ENCODE peak calls at places on chromosomes 7 and 10, in four cellular contexts. W is AG10803; A is right cardiac atrium; L is CD8-positive, alpha-beta memory T cell. R is an unnamed sample.

GRCh38 chr10:111360260-111360925 is 283.6 kb downstream of the ADRA2A start:
- DNase-seq in W (peak; percentile 62), A (peak; percentile 39), L (no peak), R (no peak)

GRCh38 chr7:45984386-45985295 is 63.6 kb upstream of the IGFBP3 start:
- DNase-seq in W (no peak), A (no peak), L (no peak), R (no peak)

GRCh38 chr7:27165655-27166474 is 528 bp upstream of the HOXA9 start:
- DNase-seq in W (peak; percentile 74), A (peak; percentile 26), L (no peak), R (no peak)

GRCh38 chr7:1298938-1299885 is 66.5 kb downstream of the UNCX start:
- DNase-seq in W (no peak), A (peak; percentile 9), L (no peak), R (no peak)

GRCh38 chr10:96339956-96340904 is 18.6 kb downstream of the OPALIN start:
- DNase-seq in W (peak; percentile 56), A (peak; percentile 76), L (peak; percentile 52), R (no peak)

GRCh38 chr7:76244781-76245391 is 43.2 kb downstream of the SRRM3 start:
- DNase-seq in W (no peak), A (no peak), L (no peak), R (no peak)

GRCh38 chr7:77393261-77393660 is 22.9 kb downstream of the GSAP start:
- DNase-seq in W (no peak), A (no peak), L (no peak), R (peak; percentile 72)

GRCh38 chr10:96992721-96993120 is 160.6 kb downstream of the LCOR start:
- DNase-seq in W (no peak), A (no peak), L (no peak), R (no peak)

GRCh38 chr7:81013036-81013435 is 94.2 kb upstream of the SEMA3C start:
- DNase-seq in W (peak; percentile 80), A (no peak), L (no peak), R (no peak)

GRCh38 chr7:13336227-13336626 is 648.8 kb downstream of the ARL4A start:
- DNase-seq in W (peak; percentile 50), A (no peak), L (no peak), R (no peak)

GRCh38 chr10:71433983-71434744 is 37.4 kb downstream of the CDH23 start:
- DNase-seq in W (no peak), A (no peak), L (no peak), R (no peak)

GRCh38 chr10:36236341-36236740 is 594.2 kb upstream of the FZD8 start:
- DNase-seq in W (no peak), A (no peak), L (no peak), R (no peak)

GRCh38 chr7:155375337-155376277 is 77.9 kb downstream of the INSIG1 start:
- DNase-seq in W (no peak), A (no peak), L (no peak), R (no peak)

GRCh38 chr7:123749537-123749857 is 694 bp upstream of the WASL start:
- DNase-seq in W (peak; percentile 64), A (no peak), L (no peak), R (no peak)

GRCh38 chr10:43126759-43127424 is 11.4 kb upstream of the CSGALNACT2 start:
- DNase-seq in W (no peak), A (peak; percentile 25), L (no peak), R (no peak)

GRCh38 chr10:11810313-11810766 is 12.8 kb upstream of the PROSER2 start:
- DNase-seq in W (peak; percentile 42), A (no peak), L (no peak), R (no peak)

GRCh38 chr7:16846611-16847165 is 35.1 kb downstream of the AGR3 start:
- DNase-seq in W (no peak), A (no peak), L (no peak), R (no peak)

GRCh38 chr7:2247141-2247985 is 5.3 kb downstream of the NUDT1 start:
- DNase-seq in W (no peak), A (peak; percentile 64), L (no peak), R (no peak)

GRCh38 chr10:125562737-125563136 is 120.2 kb downstream of the TEX36 start:
- DNase-seq in W (no peak), A (no peak), L (no peak), R (no peak)

GRCh38 chr10:93468532-93469213 is 13.5 kb downstream of the MYOF start:
- DNase-seq in W (peak; percentile 92), A (no peak), L (no peak), R (no peak)

GRCh38 chr7:2638224-2638991 is 6.6 kb downstream of the TTYH3 start:
- DNase-seq in W (peak; percentile 86), A (peak; percentile 83), L (no peak), R (no peak)

GRCh38 chr7:44145969-44146897 is 5.1 kb upstream of the MYL7 start:
- DNase-seq in W (peak; percentile 52), A (peak; percentile 95), L (peak; percentile 47), R (peak; percentile 44)

GRCh38 chr7:193538-194256 is 1.3 kb downstream of the FAM20C start:
- DNase-seq in W (no peak), A (no peak), L (no peak), R (no peak)
- H3K4me3 ChIP-seq in W (peak overlapping the region; percentile 83), A (peak overlapping the region; percentile 86), L (no peak overlapping the region), R (no peak overlapping the region)

GRCh38 chr7:106140406-106141173 is 28.5 kb upstream of the SYPL1 start:
- DNase-seq in W (no peak), A (no peak), L (no peak), R (no peak)
- H3K4me3 ChIP-seq in W (no peak overlapping the region), A (no peak overlapping the region), L (no peak overlapping the region), R (no peak overlapping the region)

GRCh38 chr10:34682580-34682979 is 132.5 kb downstream of the PARD3 start:
- DNase-seq in W (no peak), A (no peak), L (no peak), R (no peak)

GRCh38 chr10:34681933-34682332 is 133.2 kb downstream of the PARD3 start:
- DNase-seq in W (no peak), A (no peak), L (no peak), R (no peak)

GRCh38 chr10:34677591-34677990 is 137.5 kb downstream of the PARD3 start:
- DNase-seq in W (no peak), A (no peak), L (no peak), R (no peak)

GRCh38 chr10:34677132-34677531 is 138.0 kb downstream of the PARD3 start:
- DNase-seq in W (no peak), A (no peak), L (no peak), R (no peak)

DNA sequence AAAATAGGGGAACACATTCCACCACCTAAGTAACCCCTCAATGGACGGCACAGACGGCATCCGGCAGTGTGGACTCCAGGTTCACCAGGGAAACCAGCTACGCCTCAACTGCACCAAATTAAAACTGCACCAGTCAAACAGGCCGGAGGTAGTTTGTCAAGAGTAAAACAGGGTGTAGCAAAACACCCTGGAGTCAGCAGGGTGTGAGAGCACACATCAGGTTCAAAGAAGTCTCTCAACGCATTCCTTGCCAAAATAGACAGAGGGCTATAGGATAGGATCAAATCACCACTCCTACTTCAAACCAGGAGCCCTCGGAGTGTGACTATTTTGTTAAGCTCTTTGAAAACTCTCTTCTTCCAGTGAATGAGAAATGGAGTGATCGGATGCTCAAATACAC is 135.9 kb downstream of the PARD3 start:
- DNase-seq in W (no peak), A (no peak), L (no peak), R (no peak)
- H3K4me3 ChIP-seq in W (no peak overlapping the region), A (no peak overlapping the region), L (no peak overlapping the region), R (no peak overlapping the region)

GRCh38 chr10:14025283-14025682 is 305.4 kb downstream of the FRMD4A start:
- DNase-seq in W (no peak), A (no peak), L (no peak), R (no peak)

GRCh38 chr10:14022052-14022451 is 308.7 kb downstream of the FRMD4A start:
- DNase-seq in W (no peak), A (no peak), L (no peak), R (peak; percentile 50)

GRCh38 chr10:14022954-14023353 is 307.8 kb downstream of the FRMD4A start:
- DNase-seq in W (no peak), A (no peak), L (no peak), R (no peak)

GRCh38 chr10:14024349-14025202 is 306.1 kb downstream of the FRMD4A start:
- DNase-seq in W (no peak), A (no peak), L (no peak), R (no peak)

DNA sequence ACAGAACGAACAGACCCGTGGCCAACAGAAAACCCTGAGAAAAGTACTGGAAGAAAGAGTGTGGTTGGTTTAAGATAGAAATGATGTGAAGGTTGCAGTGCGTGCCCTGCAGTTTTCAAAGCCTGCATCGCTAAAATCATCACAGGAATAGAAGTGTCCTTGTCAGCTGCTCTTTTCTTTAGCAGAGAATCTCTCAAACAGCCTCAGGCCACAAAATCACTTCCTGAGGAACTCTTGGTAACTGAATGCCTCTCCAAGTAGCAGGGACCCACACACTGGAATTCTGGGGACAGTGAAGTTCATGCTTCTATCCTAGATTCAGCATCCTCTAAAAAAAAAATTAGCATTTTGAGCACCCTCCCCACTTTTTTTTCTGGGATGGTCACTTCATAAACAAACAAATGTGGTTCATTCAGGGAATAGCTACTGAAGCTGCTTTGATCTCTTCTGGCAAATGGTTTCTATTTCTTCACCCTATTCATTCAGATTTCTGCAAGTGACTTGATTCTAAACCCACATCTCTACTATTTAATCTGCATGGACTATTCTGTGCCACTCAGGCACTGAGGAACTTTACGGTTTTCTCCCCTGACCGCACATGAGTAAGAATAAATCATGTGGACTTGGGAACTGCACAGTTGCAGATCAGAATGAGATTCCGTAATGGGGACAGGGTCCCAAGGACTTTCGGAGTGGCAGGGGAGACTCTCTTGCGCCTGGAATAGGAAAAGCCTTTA is 306.9 kb downstream of the FRMD4A start:
- DNase-seq in W (no peak), A (no peak), L (no peak), R (no peak)
- H3K4me3 ChIP-seq in W (no peak overlapping the region), A (no peak overlapping the region), L (no peak overlapping the region), R (peak overlapping the region; percentile 65)

GRCh38 chr10:130459011-130459410 is 322.8 kb downstream of the GLRX3 start:
- DNase-seq in W (no peak), A (no peak), L (no peak), R (no peak)
- H3K4me3 ChIP-seq in W (no peak overlapping the region), A (no peak overlapping the region), L (no peak overlapping the region), R (no peak overlapping the region)

DNA sequence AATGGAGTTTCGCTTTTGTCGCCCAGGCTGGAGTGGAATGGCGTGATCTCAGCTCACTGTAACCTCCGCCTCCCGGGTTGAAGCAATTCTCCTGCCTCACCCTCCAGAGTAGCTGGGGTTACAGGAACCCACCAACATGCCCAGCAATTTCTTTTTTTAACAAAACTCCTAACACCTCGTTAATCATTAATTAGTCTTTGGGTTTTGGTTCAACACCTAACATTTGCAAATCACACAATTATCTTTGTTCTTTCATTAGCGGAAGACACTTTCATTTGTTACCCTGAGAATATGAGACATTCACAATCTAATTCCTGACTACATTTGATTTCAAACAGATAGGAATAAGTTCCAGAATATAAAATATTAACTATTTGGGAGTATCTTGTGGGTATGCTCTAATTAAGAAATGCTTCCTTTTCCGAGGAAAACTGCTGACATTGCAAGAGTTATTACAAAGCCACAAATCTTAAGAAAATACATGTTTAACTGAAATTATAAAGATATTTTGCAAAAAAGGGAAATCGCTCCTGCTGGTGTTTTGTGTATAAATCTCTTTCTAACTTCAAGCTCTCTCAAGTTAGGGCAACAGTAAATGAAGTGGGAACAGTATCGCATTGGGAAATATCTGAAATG is 1.2 kb upstream of the LSM8 start:
- DNase-seq in W (no peak), A (no peak), L (no peak), R (peak; percentile 7)
- H3K4me3 ChIP-seq in W (peak overlapping the region; percentile 77), A (peak overlapping the region; percentile 80), L (peak overlapping the region; percentile 90), R (peak overlapping the region; percentile 98)

R was measured in GM06990.